ENCODE peak calls at places on chromosomes 5 and 9, in seven cellular contexts. V is activated T-helper 1 cell treated with Interleukin-2 at 50 U/mL for 16 hours; D is OCI-LY7; S is CD4-positive, alpha-beta T cell; J is NCI-H1105 treated with DMSO at 0.1 percent for 48 hours; P is 8988T; I is lung. U is an unnamed sample.
A peak's percentile ranks its signal among the peaks of the same experiment; 100 is the strongest.

GRCh38 chr9:132404228-132404881 is 2.3 kb downstream of the TTF1 start:
- DNase-seq in V (no peak), J (no peak), I (no peak), S (no peak), D (peak; percentile 37), P (no peak), U (no peak)

GRCh38 chr5:83844320-83845068 is 123.8 kb upstream of the HAPLN1 start:
- DNase-seq in I (no peak), S (no peak), P (no peak), V (no peak), D (no peak), J (no peak), U (no peak)

GRCh38 chr9:107019216-107019615 is 156.2 kb downstream of the ZNF462 start:
- DNase-seq in P (no peak), I (no peak), S (no peak), J (no peak), V (no peak), D (no peak), U (no peak)

GRCh38 chr5:96175090-96175489 is 213.4 kb upstream of the ELL2 start:
- DNase-seq in I (no peak), V (no peak), J (no peak), P (peak; percentile 9), S (no peak), D (peak; percentile 4), U (no peak)

GRCh38 chr5:172473427-172473826 is 19.1 kb upstream of the SH3PXD2B start:
- DNase-seq in I (no peak), S (no peak), J (no peak), D (no peak), V (no peak), P (no peak), U (no peak)

GRCh38 chr5:56632199-56632598 is 183.2 kb upstream of the MAP3K1 start:
- DNase-seq in D (no peak), V (no peak), S (no peak), P (no peak), I (no peak), J (no peak), U (no peak)

GRCh38 chr5:39217365-39218281 is 1.7 kb downstream of the FYB1 start:
- DNase-seq in D (peak; percentile 58), I (peak; percentile 78), S (peak; percentile 64), J (peak; percentile 45), V (peak; percentile 56), P (peak; percentile 41), U (peak; percentile 56)

GRCh38 chr5:137395011-137395755 is 103.9 kb downstream of the SPOCK1 start:
- DNase-seq in V (no peak), S (no peak), D (no peak), J (peak; percentile 20), P (no peak), I (no peak), U (no peak)

GRCh38 chr5:42090162-42090561 is 165.1 kb downstream of the FBXO4 start:
- DNase-seq in P (no peak), I (no peak), V (no peak), J (no peak), D (no peak), S (no peak), U (no peak)

GRCh38 chr5:157193699-157194424 is 13.2 kb downstream of the ITK start:
- DNase-seq in V (no peak), J (no peak), D (no peak), I (no peak), S (no peak), P (no peak), U (no peak)

GRCh38 chr5:146599261-146599660 is 83.3 kb upstream of the GPR151 start:
- DNase-seq in V (no peak), J (no peak), I (no peak), S (no peak), P (no peak), D (no peak), U (no peak)

GRCh38 chr9:2718001-2718697 is 839 bp downstream of the KCNV2 start:
- DNase-seq in I (no peak), J (no peak), D (no peak), V (no peak), P (no peak), S (no peak), U (no peak)

GRCh38 chr5:134512661-134512999 is 12.8 kb upstream of the JADE2 start:
- DNase-seq in I (no peak), D (no peak), P (no peak), V (no peak), S (no peak), J (no peak), U (no peak)

U was measured in NCI-H1930.